ENCODE peak calls at places on chromosomes 5 and 9, in seven cellular contexts. One of them, this sample, is unnamed.

GRCh38 chr9:122377241-122378164 is 6.7 kb downstream of the PTGS1 start:
- DNase-seq in tibial nerve: no peak
- DNase-seq in body of pancreas: no peak
- DNase-seq in fibroblast of lung: no peak
- DNase-seq in CD8-positive, alpha-beta T cell: no peak
- DNase-seq in GM10248: no peak
- DNase-seq in OCI-LY7: no peak
- DNase-seq in this sample: no peak

GRCh38 chr9:76692448-76693129 is 71.6 kb upstream of the PCA3 start:
- DNase-seq in tibial nerve: no peak
- DNase-seq in fibroblast of lung: no peak
- DNase-seq in GM10248: no peak
- DNase-seq in body of pancreas: no peak
- DNase-seq in CD8-positive, alpha-beta T cell: no peak
- DNase-seq in OCI-LY7: no peak
- DNase-seq in this sample: no peak

GRCh38 chr5:111929261-111929660 is 172.3 kb upstream of the NREP start:
- DNase-seq in GM10248: no peak
- DNase-seq in OCI-LY7: no peak
- DNase-seq in CD8-positive, alpha-beta T cell: no peak
- DNase-seq in body of pancreas: no peak
- DNase-seq in tibial nerve: no peak
- DNase-seq in fibroblast of lung: no peak
- DNase-seq in this sample: no peak

GRCh38 chr5:135069016-135069770 is 35.2 kb upstream of the PITX1 start:
- DNase-seq in OCI-LY7: no peak
- DNase-seq in tibial nerve: no peak
- DNase-seq in fibroblast of lung: no peak
- DNase-seq in GM10248: no peak
- DNase-seq in body of pancreas: no peak
- DNase-seq in CD8-positive, alpha-beta T cell: no peak
- DNase-seq in this sample: no peak

GRCh38 chr5:15260347-15261278 is 239.4 kb upstream of the FBXL7 start:
- DNase-seq in OCI-LY7: no peak
- DNase-seq in tibial nerve: no peak
- DNase-seq in GM10248: no peak
- DNase-seq in fibroblast of lung: no peak
- DNase-seq in body of pancreas: no peak
- DNase-seq in CD8-positive, alpha-beta T cell: no peak
- DNase-seq in this sample: no peak

GRCh38 chr9:27701664-27702063 is 128.4 kb upstream of the C9orf72 start:
- DNase-seq in body of pancreas: peak
- DNase-seq in tibial nerve: no peak
- DNase-seq in fibroblast of lung: peak
- DNase-seq in CD8-positive, alpha-beta T cell: no peak
- DNase-seq in GM10248: no peak
- DNase-seq in OCI-LY7: no peak
- DNase-seq in this sample: no peak

GRCh38 chr5:65157906-65158603 is 323.7 kb downstream of the ADAMTS6 start:
- DNase-seq in CD8-positive, alpha-beta T cell: no peak
- DNase-seq in body of pancreas: no peak
- DNase-seq in GM10248: no peak
- DNase-seq in fibroblast of lung: peak
- DNase-seq in tibial nerve: no peak
- DNase-seq in OCI-LY7: no peak
- DNase-seq in this sample: no peak

GRCh38 chr9:95315108-95315746 is 2.3 kb downstream of the FANCC start:
- DNase-seq in CD8-positive, alpha-beta T cell: no peak
- DNase-seq in OCI-LY7: no peak
- DNase-seq in GM10248: no peak
- DNase-seq in body of pancreas: no peak
- DNase-seq in tibial nerve: no peak
- DNase-seq in fibroblast of lung: no peak
- DNase-seq in this sample: no peak

GRCh38 chr9:16426716-16427115 is 443.8 kb downstream of the BNC2 start:
- DNase-seq in fibroblast of lung: no peak
- DNase-seq in CD8-positive, alpha-beta T cell: no peak
- DNase-seq in OCI-LY7: no peak
- DNase-seq in GM10248: no peak
- DNase-seq in body of pancreas: no peak
- DNase-seq in tibial nerve: no peak
- DNase-seq in this sample: no peak

GRCh38 chr9:114488398-114489129 is 16.7 kb downstream of the WHRN start:
- DNase-seq in tibial nerve: no peak
- DNase-seq in fibroblast of lung: no peak
- DNase-seq in GM10248: no peak
- DNase-seq in OCI-LY7: no peak
- DNase-seq in body of pancreas: no peak
- DNase-seq in CD8-positive, alpha-beta T cell: no peak
- DNase-seq in this sample: no peak

GRCh38 chr9:33416996-33417395 is 14.6 kb upstream of the AQP7 start:
- DNase-seq in GM10248: no peak
- DNase-seq in CD8-positive, alpha-beta T cell: no peak
- DNase-seq in tibial nerve: no peak
- DNase-seq in OCI-LY7: no peak
- DNase-seq in fibroblast of lung: no peak
- DNase-seq in body of pancreas: no peak
- DNase-seq in this sample: no peak

DNA sequence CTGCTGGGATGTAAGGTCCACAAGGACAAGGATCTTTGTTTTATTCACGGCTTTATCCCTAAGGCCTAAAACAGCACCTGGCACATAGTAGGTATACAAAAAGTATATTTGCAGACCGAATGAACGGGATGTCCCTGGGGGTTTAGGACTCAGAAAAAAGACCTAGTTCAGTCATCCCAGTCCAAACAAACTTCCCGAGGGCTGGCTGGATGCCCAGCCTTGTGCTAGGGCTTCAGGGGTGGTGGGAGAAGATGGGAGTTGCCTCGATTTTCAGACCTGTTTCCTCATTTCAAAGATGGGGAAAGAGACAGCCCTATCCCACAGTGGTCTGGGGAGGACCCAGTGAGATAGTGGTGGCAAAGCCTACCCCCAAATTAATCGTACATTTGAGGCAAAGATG is 3.0 kb upstream of the PROB1 start:
- DNase-seq in OCI-LY7: no peak
- DNase-seq in CD8-positive, alpha-beta T cell: no peak
- DNase-seq in tibial nerve: no peak
- DNase-seq in fibroblast of lung: no peak
- DNase-seq in body of pancreas: no peak
- DNase-seq in GM10248: no peak
- DNase-seq in this sample: no peak
- TF ChIP-seq CTCF in OCI-LY7: no peak
- TF ChIP-seq CTCF in CD8-positive, alpha-beta T cell: no peak
- TF ChIP-seq CTCF in tibial nerve: no peak
- TF ChIP-seq CTCF in fibroblast of lung: no peak
- TF ChIP-seq CTCF in body of pancreas: no peak
- TF ChIP-seq CTCF in GM10248: no peak
- TF ChIP-seq CTCF in this sample: no peak

GRCh38 chr5:97143715-97144114 is 1.3 kb upstream of the LIX1 start:
- DNase-seq in tibial nerve: no peak
- DNase-seq in body of pancreas: no peak
- DNase-seq in GM10248: no peak
- DNase-seq in fibroblast of lung: no peak
- DNase-seq in CD8-positive, alpha-beta T cell: no peak
- DNase-seq in OCI-LY7: no peak
- DNase-seq in this sample: no peak

GRCh38 chr5:97141539-97141938 is 872 bp downstream of the LIX1 start:
- DNase-seq in body of pancreas: no peak
- DNase-seq in OCI-LY7: no peak
- DNase-seq in fibroblast of lung: no peak
- DNase-seq in CD8-positive, alpha-beta T cell: no peak
- DNase-seq in GM10248: no peak
- DNase-seq in tibial nerve: no peak
- DNase-seq in this sample: no peak

GRCh38 chr5:97141031-97141430 is 1.4 kb downstream of the LIX1 start:
- DNase-seq in CD8-positive, alpha-beta T cell: no peak
- DNase-seq in fibroblast of lung: no peak
- DNase-seq in tibial nerve: no peak
- DNase-seq in body of pancreas: no peak
- DNase-seq in GM10248: no peak
- DNase-seq in OCI-LY7: no peak
- DNase-seq in this sample: no peak

GRCh38 chr5:97142521-97143254 is at the start of gene LIX1:
- DNase-seq in CD8-positive, alpha-beta T cell: no peak
- DNase-seq in tibial nerve: no peak
- DNase-seq in OCI-LY7: peak
- DNase-seq in GM10248: peak
- DNase-seq in body of pancreas: peak
- DNase-seq in fibroblast of lung: peak
- DNase-seq in this sample: no peak
- TF ChIP-seq CTCF in CD8-positive, alpha-beta T cell: peak
- TF ChIP-seq CTCF in tibial nerve: peak
- TF ChIP-seq CTCF in OCI-LY7: peak
- TF ChIP-seq CTCF in GM10248: peak
- TF ChIP-seq CTCF in body of pancreas: peak
- TF ChIP-seq CTCF in fibroblast of lung: peak
- TF ChIP-seq CTCF in this sample: peak

GRCh38 chr5:91269198-91269597 is 113.9 kb downstream of the ARRDC3 start:
- DNase-seq in fibroblast of lung: no peak
- DNase-seq in GM10248: no peak
- DNase-seq in CD8-positive, alpha-beta T cell: no peak
- DNase-seq in tibial nerve: no peak
- DNase-seq in OCI-LY7: no peak
- DNase-seq in body of pancreas: no peak
- DNase-seq in this sample: no peak

GRCh38 chr5:91271999-91272398 is 111.1 kb downstream of the ARRDC3 start:
- DNase-seq in tibial nerve: no peak
- DNase-seq in CD8-positive, alpha-beta T cell: no peak
- DNase-seq in OCI-LY7: no peak
- DNase-seq in GM10248: peak
- DNase-seq in fibroblast of lung: no peak
- DNase-seq in body of pancreas: no peak
- DNase-seq in this sample: no peak

GRCh38 chr5:91264311-91265051 is 118.6 kb downstream of the ARRDC3 start:
- DNase-seq in GM10248: no peak
- DNase-seq in fibroblast of lung: no peak
- DNase-seq in body of pancreas: no peak
- DNase-seq in CD8-positive, alpha-beta T cell: no peak
- DNase-seq in tibial nerve: no peak
- DNase-seq in OCI-LY7: no peak
- DNase-seq in this sample: no peak

GRCh38 chr5:91263898-91264297 is 119.2 kb downstream of the ARRDC3 start:
- DNase-seq in OCI-LY7: no peak
- DNase-seq in GM10248: no peak
- DNase-seq in tibial nerve: no peak
- DNase-seq in fibroblast of lung: no peak
- DNase-seq in body of pancreas: no peak
- DNase-seq in CD8-positive, alpha-beta T cell: no peak
- DNase-seq in this sample: no peak

GRCh38 chr5:91266184-91266705 is 116.9 kb downstream of the ARRDC3 start:
- DNase-seq in OCI-LY7: no peak
- DNase-seq in CD8-positive, alpha-beta T cell: no peak
- DNase-seq in fibroblast of lung: peak
- DNase-seq in tibial nerve: no peak
- DNase-seq in body of pancreas: no peak
- DNase-seq in GM10248: peak
- DNase-seq in this sample: no peak
- TF ChIP-seq CTCF in OCI-LY7: peak
- TF ChIP-seq CTCF in CD8-positive, alpha-beta T cell: no peak
- TF ChIP-seq CTCF in fibroblast of lung: no peak
- TF ChIP-seq CTCF in tibial nerve: no peak
- TF ChIP-seq CTCF in body of pancreas: peak
- TF ChIP-seq CTCF in GM10248: no peak
- TF ChIP-seq CTCF in this sample: peak

GRCh38 chr9:124399999-124400940 is 15.0 kb downstream of the PSMB7 start:
- DNase-seq in CD8-positive, alpha-beta T cell: no peak
- DNase-seq in GM10248: no peak
- DNase-seq in OCI-LY7: no peak
- DNase-seq in fibroblast of lung: no peak
- DNase-seq in body of pancreas: no peak
- DNase-seq in tibial nerve: no peak
- DNase-seq in this sample: no peak

GRCh38 chr9:124395826-124396225 is 19.4 kb downstream of the PSMB7 start:
- DNase-seq in GM10248: no peak
- DNase-seq in body of pancreas: no peak
- DNase-seq in tibial nerve: no peak
- DNase-seq in fibroblast of lung: no peak
- DNase-seq in CD8-positive, alpha-beta T cell: no peak
- DNase-seq in OCI-LY7: no peak
- DNase-seq in this sample: no peak

GRCh38 chr9:124398191-124398590 is 17.1 kb downstream of the PSMB7 start:
- DNase-seq in tibial nerve: no peak
- DNase-seq in CD8-positive, alpha-beta T cell: no peak
- DNase-seq in OCI-LY7: no peak
- DNase-seq in body of pancreas: no peak
- DNase-seq in GM10248: no peak
- DNase-seq in fibroblast of lung: no peak
- DNase-seq in this sample: no peak

GRCh38 chr9:124403246-124403645 is 12.0 kb downstream of the PSMB7 start:
- DNase-seq in fibroblast of lung: no peak
- DNase-seq in OCI-LY7: no peak
- DNase-seq in tibial nerve: no peak
- DNase-seq in body of pancreas: no peak
- DNase-seq in GM10248: no peak
- DNase-seq in CD8-positive, alpha-beta T cell: no peak
- DNase-seq in this sample: no peak

GRCh38 chr9:124399323-124399962 is 15.8 kb downstream of the PSMB7 start:
- DNase-seq in CD8-positive, alpha-beta T cell: no peak
- DNase-seq in tibial nerve: no peak
- DNase-seq in GM10248: no peak
- DNase-seq in body of pancreas: no peak
- DNase-seq in fibroblast of lung: peak
- DNase-seq in OCI-LY7: no peak
- DNase-seq in this sample: no peak
- TF ChIP-seq CTCF in CD8-positive, alpha-beta T cell: no peak
- TF ChIP-seq CTCF in tibial nerve: no peak
- TF ChIP-seq CTCF in GM10248: no peak
- TF ChIP-seq CTCF in body of pancreas: no peak
- TF ChIP-seq CTCF in fibroblast of lung: peak
- TF ChIP-seq CTCF in OCI-LY7: no peak
- TF ChIP-seq CTCF in this sample: no peak

DNA sequence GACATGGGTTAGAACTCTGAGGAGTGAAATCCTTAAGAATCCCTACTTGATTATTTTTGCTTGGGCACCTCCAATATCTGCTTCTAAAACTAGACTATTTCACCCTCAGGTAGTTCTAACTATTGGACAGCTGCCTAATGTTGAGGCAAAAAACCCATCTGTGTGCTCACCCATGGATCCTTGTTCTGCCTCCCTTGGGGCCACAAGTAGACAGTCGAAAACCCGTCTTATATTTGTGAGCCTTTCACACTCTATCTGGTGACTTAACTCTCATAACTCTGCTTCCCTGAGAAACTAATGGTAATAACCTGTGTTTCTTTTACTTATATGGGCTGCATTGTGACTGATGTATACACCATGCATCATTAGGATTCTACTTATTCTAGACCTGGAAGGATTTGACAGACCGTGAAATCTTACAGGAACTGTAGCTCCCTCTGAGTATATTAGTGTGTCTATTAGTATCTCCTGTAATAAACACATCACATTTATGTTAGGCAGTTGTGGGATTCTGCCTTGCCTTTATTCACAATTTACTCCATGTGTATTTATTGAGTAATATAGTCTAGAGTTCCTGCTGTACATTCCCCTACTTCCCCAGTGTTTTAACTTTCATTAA is 94.6 kb upstream of the SGCD start:
- DNase-seq in body of pancreas: no peak
- DNase-seq in CD8-positive, alpha-beta T cell: no peak
- DNase-seq in fibroblast of lung: no peak
- DNase-seq in tibial nerve: no peak
- DNase-seq in GM10248: no peak
- DNase-seq in OCI-LY7: no peak
- DNase-seq in this sample: no peak
- TF ChIP-seq CTCF in body of pancreas: no peak
- TF ChIP-seq CTCF in CD8-positive, alpha-beta T cell: no peak
- TF ChIP-seq CTCF in fibroblast of lung: no peak
- TF ChIP-seq CTCF in tibial nerve: no peak
- TF ChIP-seq CTCF in GM10248: no peak
- TF ChIP-seq CTCF in OCI-LY7: no peak
- TF ChIP-seq CTCF in this sample: no peak

This sample was measured in progenitor cell of endocrine pancreas.